ENCODE peak calls at places on chromosomes 11 and 22, in six cellular contexts. One of them, this sample, is unnamed.
A peak's percentile ranks its signal among the peaks of the same experiment; 100 is the strongest.

GRCh38 chr22:37069319-37069718 is 17.8 kb downstream of the KCTD17 start:
- DNase-seq in non-pigmented ciliary epithelial cell: no peak
- DNase-seq in BJ: no peak
- DNase-seq in GM18507: no peak
- DNase-seq in GM23248: peak; percentile 26
- DNase-seq in HS-27A: no peak
- DNase-seq in this sample: no peak

GRCh38 chr11:99015634-99016454 is 4.9 kb upstream of the CNTN5 start:
- DNase-seq in GM23248: peak; percentile 53
- DNase-seq in non-pigmented ciliary epithelial cell: peak; percentile 23
- DNase-seq in HS-27A: peak; percentile 7
- DNase-seq in BJ: no peak
- DNase-seq in GM18507: no peak
- DNase-seq in this sample: peak; percentile 79

GRCh38 chr22:48180631-48181030 is 1418.2 kb downstream of the TBC1D22A start:
- DNase-seq in HS-27A: no peak
- DNase-seq in GM23248: peak; percentile 13
- DNase-seq in GM18507: no peak
- DNase-seq in non-pigmented ciliary epithelial cell: no peak
- DNase-seq in BJ: no peak
- DNase-seq in this sample: no peak

GRCh38 chr11:61164610-61165424 is 3.6 kb upstream of the VPS37C start:
- DNase-seq in GM23248: no peak
- DNase-seq in GM18507: no peak
- DNase-seq in BJ: no peak
- DNase-seq in HS-27A: no peak
- DNase-seq in non-pigmented ciliary epithelial cell: no peak
- DNase-seq in this sample: peak; percentile 73

GRCh38 chr22:27638329-27639179 is 163.0 kb downstream of the MN1 start:
- DNase-seq in BJ: no peak
- DNase-seq in GM18507: no peak
- DNase-seq in non-pigmented ciliary epithelial cell: no peak
- DNase-seq in HS-27A: no peak
- DNase-seq in GM23248: no peak
- DNase-seq in this sample: no peak

GRCh38 chr11:15035283-15035682 is 38.1 kb upstream of the CALCB start:
- DNase-seq in HS-27A: no peak
- DNase-seq in BJ: no peak
- DNase-seq in GM18507: no peak
- DNase-seq in GM23248: no peak
- DNase-seq in non-pigmented ciliary epithelial cell: no peak
- DNase-seq in this sample: peak; percentile 63

GRCh38 chr11:2525941-2526807 is 81.4 kb downstream of the KCNQ1 start:
- DNase-seq in HS-27A: no peak
- DNase-seq in GM23248: no peak
- DNase-seq in non-pigmented ciliary epithelial cell: no peak
- DNase-seq in BJ: no peak
- DNase-seq in GM18507: no peak
- DNase-seq in this sample: no peak

GRCh38 chr11:10858505-10859360 is 880 bp upstream of the ZBED5 start:
- DNase-seq in BJ: no peak
- DNase-seq in HS-27A: peak; percentile 20
- DNase-seq in GM23248: peak; percentile 80
- DNase-seq in GM18507: no peak
- DNase-seq in non-pigmented ciliary epithelial cell: no peak
- DNase-seq in this sample: no peak

GRCh38 chr11:125425601-125426000 is 70.5 kb downstream of the FEZ1 start:
- DNase-seq in HS-27A: no peak
- DNase-seq in GM23248: no peak
- DNase-seq in BJ: no peak
- DNase-seq in non-pigmented ciliary epithelial cell: no peak
- DNase-seq in GM18507: no peak
- DNase-seq in this sample: no peak

GRCh38 chr22:44019846-44020245 is 4.3 kb upstream of the PARVB start:
- DNase-seq in GM23248: peak; percentile 79
- DNase-seq in GM18507: no peak
- DNase-seq in non-pigmented ciliary epithelial cell: no peak
- DNase-seq in HS-27A: no peak
- DNase-seq in BJ: no peak
- DNase-seq in this sample: no peak

GRCh38 chr11:127600674-127601073 is 600.1 kb upstream of the KIRREL3 start:
- DNase-seq in GM23248: no peak
- DNase-seq in non-pigmented ciliary epithelial cell: no peak
- DNase-seq in BJ: no peak
- DNase-seq in GM18507: no peak
- DNase-seq in HS-27A: no peak
- DNase-seq in this sample: peak; percentile 82

GRCh38 chr22:26416670-26417270 is 12.3 kb upstream of the ASPHD2 start:
- DNase-seq in GM18507: no peak
- DNase-seq in GM23248: peak; percentile 79
- DNase-seq in non-pigmented ciliary epithelial cell: peak; percentile 34
- DNase-seq in HS-27A: peak; percentile 45
- DNase-seq in BJ: peak; percentile 48
- DNase-seq in this sample: no peak

GRCh38 chr11:2558402-2558801 is 113.6 kb downstream of the KCNQ1 start:
- DNase-seq in HS-27A: no peak
- DNase-seq in BJ: no peak
- DNase-seq in GM23248: no peak
- DNase-seq in GM18507: no peak
- DNase-seq in non-pigmented ciliary epithelial cell: no peak
- DNase-seq in this sample: no peak

GRCh38 chr22:25120761-25121212 is 78.9 kb upstream of the CRYBB3 start:
- DNase-seq in GM18507: no peak
- DNase-seq in BJ: no peak
- DNase-seq in GM23248: no peak
- DNase-seq in non-pigmented ciliary epithelial cell: no peak
- DNase-seq in HS-27A: no peak
- DNase-seq in this sample: peak; percentile 19

GRCh38 chr11:91979775-91980174 is 244.8 kb upstream of the FAT3 start:
- DNase-seq in non-pigmented ciliary epithelial cell: no peak
- DNase-seq in BJ: no peak
- DNase-seq in GM23248: no peak
- DNase-seq in GM18507: no peak
- DNase-seq in HS-27A: no peak
- DNase-seq in this sample: no peak

GRCh38 chr11:42802211-42802918 is 509.4 kb upstream of the API5 start:
- DNase-seq in BJ: no peak
- DNase-seq in GM23248: no peak
- DNase-seq in HS-27A: no peak
- DNase-seq in non-pigmented ciliary epithelial cell: no peak
- DNase-seq in GM18507: no peak
- DNase-seq in this sample: no peak

GRCh38 chr11:31958086-31958735 is 132.7 kb upstream of the RCN1 start:
- DNase-seq in GM18507: peak; percentile 50
- DNase-seq in non-pigmented ciliary epithelial cell: no peak
- DNase-seq in HS-27A: no peak
- DNase-seq in BJ: no peak
- DNase-seq in GM23248: peak; percentile 79
- DNase-seq in this sample: peak; percentile 82

GRCh38 chr11:60905551-60906113 is 753 bp downstream of the PRPF19 start:
- DNase-seq in GM18507: no peak
- DNase-seq in GM23248: peak; percentile 70
- DNase-seq in non-pigmented ciliary epithelial cell: no peak
- DNase-seq in BJ: no peak
- DNase-seq in HS-27A: no peak
- DNase-seq in this sample: peak; percentile 72

GRCh38 chr11:8768625-8769333 is 86.2 kb downstream of the RPL27A start:
- DNase-seq in GM23248: peak; percentile 87
- DNase-seq in HS-27A: peak; percentile 89
- DNase-seq in GM18507: no peak
- DNase-seq in non-pigmented ciliary epithelial cell: peak; percentile 66
- DNase-seq in BJ: no peak
- DNase-seq in this sample: peak; percentile 60

GRCh38 chr11:128914216-128915147 is 23.3 kb downstream of the KCNJ5 start:
- DNase-seq in non-pigmented ciliary epithelial cell: no peak
- DNase-seq in GM23248: no peak
- DNase-seq in HS-27A: no peak
- DNase-seq in GM18507: no peak
- DNase-seq in BJ: no peak
- DNase-seq in this sample: no peak

GRCh38 chr22:29157759-29158535 is 47.7 kb upstream of the EMID1 start:
- DNase-seq in BJ: no peak
- DNase-seq in non-pigmented ciliary epithelial cell: no peak
- DNase-seq in GM18507: no peak
- DNase-seq in GM23248: no peak
- DNase-seq in HS-27A: no peak
- DNase-seq in this sample: no peak

GRCh38 chr11:767238-767637 is 10.0 kb downstream of the GATD1 start:
- DNase-seq in GM18507: no peak
- DNase-seq in GM23248: no peak
- DNase-seq in non-pigmented ciliary epithelial cell: no peak
- DNase-seq in HS-27A: no peak
- DNase-seq in BJ: no peak
- DNase-seq in this sample: no peak

GRCh38 chr11:99505319-99505718 is 484.6 kb downstream of the CNTN5 start:
- DNase-seq in GM18507: no peak
- DNase-seq in GM23248: peak; percentile 28
- DNase-seq in BJ: no peak
- DNase-seq in HS-27A: no peak
- DNase-seq in non-pigmented ciliary epithelial cell: peak; percentile 30
- DNase-seq in this sample: no peak

GRCh38 chr22:22802346-22802970 is 85.2 kb upstream of the IGLL5 start:
- DNase-seq in GM23248: no peak
- DNase-seq in non-pigmented ciliary epithelial cell: no peak
- DNase-seq in GM18507: no peak
- DNase-seq in HS-27A: no peak
- DNase-seq in BJ: no peak
- DNase-seq in this sample: no peak

GRCh38 chr11:8256271-8257002 is 7.2 kb downstream of the LMO1 start:
- DNase-seq in HS-27A: no peak
- DNase-seq in GM23248: no peak
- DNase-seq in BJ: no peak
- DNase-seq in GM18507: no peak
- DNase-seq in non-pigmented ciliary epithelial cell: no peak
- DNase-seq in this sample: no peak

GRCh38 chr11:2157294-2158040 is 3.5 kb downstream of the INS start:
- DNase-seq in GM23248: no peak
- DNase-seq in BJ: no peak
- DNase-seq in HS-27A: no peak
- DNase-seq in non-pigmented ciliary epithelial cell: no peak
- DNase-seq in GM18507: no peak
- DNase-seq in this sample: no peak

GRCh38 chr22:23116506-23117263 is 25.1 kb downstream of the RSPH14 start:
- DNase-seq in non-pigmented ciliary epithelial cell: no peak
- DNase-seq in GM18507: no peak
- DNase-seq in HS-27A: no peak
- DNase-seq in BJ: no peak
- DNase-seq in GM23248: no peak
- DNase-seq in this sample: no peak

GRCh38 chr11:88533001-88533400 is 195.5 kb upstream of the CTSC start:
- DNase-seq in non-pigmented ciliary epithelial cell: no peak
- DNase-seq in BJ: no peak
- DNase-seq in HS-27A: no peak
- DNase-seq in GM18507: no peak
- DNase-seq in GM23248: no peak
- DNase-seq in this sample: no peak

GRCh38 chr11:6298605-6299004 is 21.7 kb downstream of the CAVIN3 start:
- DNase-seq in GM18507: no peak
- DNase-seq in non-pigmented ciliary epithelial cell: no peak
- DNase-seq in HS-27A: no peak
- DNase-seq in BJ: no peak
- DNase-seq in GM23248: peak; percentile 64
- DNase-seq in this sample: peak; percentile 52

GRCh38 chr11:44421090-44421675 is 111.2 kb upstream of the ALX4 start:
- DNase-seq in GM18507: no peak
- DNase-seq in non-pigmented ciliary epithelial cell: no peak
- DNase-seq in BJ: no peak
- DNase-seq in GM23248: no peak
- DNase-seq in HS-27A: no peak
- DNase-seq in this sample: peak; percentile 63

GRCh38 chr11:27795955-27796861 is 96.0 kb upstream of the BDNF start:
- DNase-seq in non-pigmented ciliary epithelial cell: no peak
- DNase-seq in BJ: no peak
- DNase-seq in HS-27A: no peak
- DNase-seq in GM23248: peak; percentile 9
- DNase-seq in GM18507: no peak
- DNase-seq in this sample: peak; percentile 100

GRCh38 chr11:131248588-131248987 is 121.8 kb upstream of the NTM start:
- DNase-seq in non-pigmented ciliary epithelial cell: no peak
- DNase-seq in GM18507: no peak
- DNase-seq in GM23248: peak; percentile 8
- DNase-seq in BJ: no peak
- DNase-seq in HS-27A: no peak
- DNase-seq in this sample: no peak

GRCh38 chr22:46910624-46911023 is 148.2 kb downstream of the TBC1D22A start:
- DNase-seq in non-pigmented ciliary epithelial cell: no peak
- DNase-seq in GM18507: no peak
- DNase-seq in BJ: no peak
- DNase-seq in HS-27A: no peak
- DNase-seq in GM23248: no peak
- DNase-seq in this sample: peak; percentile 68

GRCh38 chr11:200224-201003 is 6.8 kb downstream of the BET1L start:
- DNase-seq in GM23248: no peak
- DNase-seq in HS-27A: no peak
- DNase-seq in GM18507: no peak
- DNase-seq in non-pigmented ciliary epithelial cell: no peak
- DNase-seq in BJ: no peak
- DNase-seq in this sample: no peak

GRCh38 chr11:134350381-134350780 is 18.6 kb downstream of the GLB1L2 start:
- DNase-seq in GM23248: no peak
- DNase-seq in non-pigmented ciliary epithelial cell: no peak
- DNase-seq in BJ: no peak
- DNase-seq in GM18507: no peak
- DNase-seq in HS-27A: no peak
- DNase-seq in this sample: no peak

GRCh38 chr11:12871788-12872321 is 137.3 kb upstream of the RASSF10 start:
- DNase-seq in HS-27A: no peak
- DNase-seq in BJ: no peak
- DNase-seq in non-pigmented ciliary epithelial cell: no peak
- DNase-seq in GM23248: peak; percentile 50
- DNase-seq in GM18507: no peak
- DNase-seq in this sample: no peak

GRCh38 chr11:59222464-59223065 is 9.8 kb upstream of the MPEG1 start:
- DNase-seq in GM18507: no peak
- DNase-seq in GM23248: no peak
- DNase-seq in BJ: no peak
- DNase-seq in HS-27A: no peak
- DNase-seq in non-pigmented ciliary epithelial cell: no peak
- DNase-seq in this sample: no peak

GRCh38 chr11:93729129-93729616 is 12.1 kb downstream of the TAF1D start:
- DNase-seq in GM18507: no peak
- DNase-seq in HS-27A: no peak
- DNase-seq in non-pigmented ciliary epithelial cell: no peak
- DNase-seq in GM23248: no peak
- DNase-seq in BJ: no peak
- DNase-seq in this sample: no peak

This sample was measured in NCI-H69.